ENCODE peak calls at places on chromosomes 6 and 20, in ten cellular contexts. X, T, A, Q, R, K, C, P, M and Z are unnamed samples.

GRCh38 chr20:46814366-46815232 is 80.0 kb upstream of the EYA2 start:
- DNase-seq in X (no peak), T (no peak), A (no peak), Q (peak; percentile 29), R (peak; percentile 13), K (peak; percentile 65), C (peak; percentile 73), P (peak; percentile 8), M (no peak), Z (no peak)

GRCh38 chr20:38165966-38166706 is 1.1 kb upstream of the TGM2 start:
- DNase-seq in X (no peak), T (no peak), A (no peak), Q (no peak), R (no peak), K (no peak), C (peak; percentile 66), P (no peak), M (no peak), Z (no peak)

GRCh38 chr6:43584892-43585570 is 9.0 kb downstream of the POLH start:
- DNase-seq in X (no peak), T (no peak), A (no peak), Q (no peak), R (no peak), K (no peak), C (no peak), P (no peak), M (no peak), Z (peak; percentile 18)

GRCh38 chr6:47093169-47093568 is 51.0 kb upstream of the ADGRF1 start:
- DNase-seq in X (no peak), T (no peak), A (no peak), Q (peak; percentile 40), R (no peak), K (no peak), C (no peak), P (no peak), M (no peak), Z (no peak)

GRCh38 chr6:16130932-16131387 is 2.1 kb downstream of the MYLIP start:
- DNase-seq in X (no peak), T (peak; percentile 36), A (peak; percentile 65), Q (peak; percentile 46), R (no peak), K (peak; percentile 80), C (peak; percentile 91), P (peak; percentile 44), M (peak; percentile 83), Z (peak; percentile 77)

GRCh38 chr6:99219788-99220187 is 129.7 kb downstream of the FAXC start:
- DNase-seq in X (no peak), T (peak; percentile 56), A (no peak), Q (no peak), R (peak; percentile 10), K (peak; percentile 88), C (peak; percentile 5), P (no peak), M (peak; percentile 5), Z (peak; percentile 6)

GRCh38 chr6:155110721-155111120 is 115.6 kb downstream of the TIAM2 start:
- DNase-seq in X (no peak), T (no peak), A (no peak), Q (no peak), R (no peak), K (no peak), C (no peak), P (no peak), M (no peak), Z (no peak)

GRCh38 chr20:53949319-53949839 is 121.0 kb downstream of the BCAS1 start:
- DNase-seq in X (peak; percentile 47), T (no peak), A (no peak), Q (no peak), R (no peak), K (no peak), C (peak; percentile 82), P (no peak), M (peak; percentile 74), Z (peak; percentile 89)

GRCh38 chr6:99287523-99287922 is 62.0 kb downstream of the FAXC start:
- DNase-seq in X (no peak), T (no peak), A (no peak), Q (no peak), R (no peak), K (no peak), C (peak; percentile 30), P (no peak), M (no peak), Z (no peak)

GRCh38 chr6:36897629-36898028 is 11.9 kb downstream of the C6orf89 start:
- DNase-seq in X (no peak), T (peak; percentile 42), A (no peak), Q (no peak), R (no peak), K (peak; percentile 67), C (peak; percentile 71), P (no peak), M (no peak), Z (peak; percentile 37)

GRCh38 chr6:154928325-154928922 is 66.7 kb upstream of the TIAM2 start:
- DNase-seq in X (no peak), T (peak; percentile 77), A (peak; percentile 80), Q (peak; percentile 52), R (peak; percentile 74), K (peak; percentile 93), C (peak; percentile 81), P (peak; percentile 40), M (peak; percentile 82), Z (peak; percentile 84)

GRCh38 chr6:71608646-71609045 is 277.7 kb upstream of the RIMS1 start:
- DNase-seq in X (no peak), T (no peak), A (no peak), Q (no peak), R (no peak), K (no peak), C (no peak), P (no peak), M (no peak), Z (no peak)

GRCh38 chr6:105522626-105523322 is 119.9 kb upstream of the PREP start:
- DNase-seq in X (no peak), T (no peak), A (no peak), Q (no peak), R (no peak), K (no peak), C (peak; percentile 40), P (no peak), M (no peak), Z (no peak)

GRCh38 chr20:49115565-49115964 is 69.5 kb downstream of the CSE1L start:
- DNase-seq in X (no peak), T (no peak), A (no peak), Q (no peak), R (no peak), K (no peak), C (peak; percentile 52), P (peak; percentile 30), M (no peak), Z (no peak)

GRCh38 chr6:5846889-5847288 is 159.8 kb downstream of the NRN1 start:
- DNase-seq in X (no peak), T (no peak), A (no peak), Q (no peak), R (no peak), K (no peak), C (no peak), P (no peak), M (no peak), Z (no peak)

GRCh38 chr6:14792118-14792955 is 453.5 kb upstream of the JARID2 start:
- DNase-seq in X (no peak), T (no peak), A (no peak), Q (no peak), R (no peak), K (no peak), C (no peak), P (no peak), M (peak; percentile 86), Z (no peak)

GRCh38 chr6:158784505-158784904 is 34.7 kb downstream of the EZR start:
- DNase-seq in X (no peak), T (no peak), A (no peak), Q (no peak), R (no peak), K (no peak), C (peak; percentile 39), P (no peak), M (no peak), Z (no peak)
- TF ChIP-seq CTCF in X (no peak), T (no peak), A (no peak), Q (no peak), R (no peak), K (no peak), C (no peak), P (no peak), M (no peak), Z (no peak)

DNA sequence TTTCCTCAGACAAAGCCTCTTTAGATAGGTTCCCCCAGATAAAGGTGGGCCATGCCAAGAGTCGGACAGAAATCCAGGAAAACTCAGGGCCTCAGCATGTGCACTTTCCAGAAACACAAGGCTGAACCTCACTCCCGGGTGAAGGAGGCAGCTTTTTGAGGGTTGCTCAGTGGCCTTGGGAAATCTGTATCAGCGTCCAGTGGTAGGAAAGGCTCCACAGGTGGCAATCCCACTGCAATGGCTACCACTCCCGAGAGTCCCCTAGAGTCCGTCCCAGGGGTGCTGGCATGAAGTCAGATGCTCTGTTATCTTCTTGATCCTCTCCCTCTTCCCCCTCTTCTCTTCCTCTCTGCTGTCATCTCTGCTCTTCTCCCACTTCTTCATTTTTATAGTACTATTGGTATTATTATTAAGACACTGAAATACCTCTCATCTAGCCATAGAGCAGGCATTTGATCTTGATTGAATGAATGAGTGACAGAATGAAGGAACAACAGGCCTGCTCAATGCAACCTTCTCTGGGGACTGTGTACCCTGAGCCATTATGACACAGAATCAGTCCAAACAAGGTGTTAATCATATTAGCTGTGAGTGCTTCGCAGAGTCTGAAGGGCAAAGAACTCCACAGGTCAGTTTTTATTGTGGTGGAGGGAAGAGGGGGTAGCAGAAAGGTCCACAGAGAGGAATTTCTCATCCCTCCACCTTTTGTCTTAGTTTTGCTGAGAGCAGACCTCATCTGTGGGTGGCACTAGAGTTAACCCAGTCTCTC is 13.3 kb downstream of the SLC22A1 start:
- DNase-seq in X (no peak), T (no peak), A (no peak), Q (no peak), R (no peak), K (no peak), C (no peak), P (no peak), M (no peak), Z (no peak)
- TF ChIP-seq CTCF in X (no peak), T (no peak), A (no peak), Q (no peak), R (no peak), K (no peak), C (no peak), P (no peak), M (no peak), Z (no peak)

GRCh38 chr20:63782051-63782471 is 42.5 kb downstream of the SLC2A4RG start:
- DNase-seq in X (no peak), T (no peak), A (no peak), Q (no peak), R (no peak), K (peak; percentile 48), C (no peak), P (no peak), M (peak; percentile 39), Z (peak; percentile 80)
- TF ChIP-seq CTCF in X (no peak), T (no peak), A (no peak), Q (no peak), R (no peak), K (peak; percentile 24), C (no peak), P (no peak), M (peak; percentile 29), Z (peak; percentile 41)

DNA sequence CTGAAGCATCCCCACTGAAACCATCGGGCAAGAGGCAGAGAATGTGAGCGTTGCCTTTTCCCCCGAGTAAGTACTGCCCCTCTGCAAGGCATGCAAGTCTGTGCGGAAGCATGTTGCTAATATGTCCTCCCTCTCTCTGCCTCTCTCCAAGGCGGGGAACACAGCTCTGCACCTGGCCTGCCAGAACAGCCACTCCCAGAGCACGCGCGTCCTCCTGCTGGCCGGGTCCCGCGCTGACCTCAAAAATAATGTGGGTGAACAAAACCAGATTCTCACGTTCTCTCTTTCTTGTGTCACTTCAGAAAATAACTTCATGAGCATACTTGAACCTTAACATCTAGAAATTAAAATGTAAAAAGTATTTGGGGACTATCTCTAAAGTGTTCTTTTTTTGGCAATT is 26.4 kb downstream of the LYRM2 start:
- DNase-seq in X (no peak), T (no peak), A (no peak), Q (no peak), R (no peak), K (peak; percentile 74), C (no peak), P (no peak), M (no peak), Z (no peak)
- TF ChIP-seq CTCF in X (no peak), T (no peak), A (no peak), Q (no peak), R (peak; percentile 38), K (peak; percentile 52), C (no peak), P (no peak), M (no peak), Z (no peak)